ENCODE peak calls at places on chromosomes 4 and X, in seven cellular contexts. U, J, H, W, K, Z and A are unnamed samples.

GRCh38 chr4:56701644-56702043 is 20.5 kb upstream of the HOPX start:
- DNase-seq in U (no peak), J (no peak), H (no peak), W (no peak), K (no peak), Z (no peak), A (no peak)

GRCh38 chr4:83677656-83678055 is 141.7 kb downstream of the GPAT3 start:
- DNase-seq in U (no peak), J (no peak), H (no peak), W (no peak), K (no peak), Z (no peak), A (no peak)

GRCh38 chr4:1895971-1896657 is 24.9 kb downstream of the NSD2 start:
- DNase-seq in U (no peak), J (no peak), H (no peak), W (no peak), K (no peak), Z (no peak), A (no peak)

GRCh38 chrX:10001496-10001895 is 34.3 kb downstream of the CLDN34 start:
- DNase-seq in U (no peak), J (no peak), H (no peak), W (no peak), K (no peak), Z (no peak), A (no peak)

GRCh38 chr4:53696956-53697685 is 105.8 kb upstream of the LNX1 start:
- DNase-seq in U (no peak), J (no peak), H (no peak), W (no peak), K (no peak), Z (no peak), A (no peak)

GRCh38 chr4:52825311-52826090 is 36.6 kb upstream of the RASL11B start:
- DNase-seq in U (peak; percentile 56), J (no peak), H (no peak), W (no peak), K (no peak), Z (no peak), A (no peak)

GRCh38 chr4:22190855-22191254 is 242.3 kb upstream of the KCNIP4 start:
- DNase-seq in U (peak; percentile 93), J (no peak), H (peak; percentile 35), W (no peak), K (peak; percentile 67), Z (no peak), A (no peak)

GRCh38 chr4:74934822-74935326 is 2.0 kb downstream of the PARM1 start:
- DNase-seq in U (no peak), J (no peak), H (no peak), W (no peak), K (no peak), Z (no peak), A (no peak)

GRCh38 chrX:150525061-150525919 is 43.1 kb upstream of the MTM1 start:
- DNase-seq in U (no peak), J (peak; percentile 54), H (no peak), W (no peak), K (no peak), Z (no peak), A (no peak)

GRCh38 chr4:147052361-147052760 is 106.7 kb upstream of the TTC29 start:
- DNase-seq in U (peak; percentile 62), J (no peak), H (no peak), W (no peak), K (no peak), Z (no peak), A (no peak)

GRCh38 chr4:181822005-181822375 is 421.2 kb upstream of the TENM3 start:
- DNase-seq in U (no peak), J (no peak), H (peak; percentile 10), W (no peak), K (no peak), Z (no peak), A (no peak)

GRCh38 chr4:89134775-89135319 is 23.5 kb downstream of the TIGD2 start:
- DNase-seq in U (no peak), J (no peak), H (no peak), W (no peak), K (peak; percentile 95), Z (no peak), A (no peak)

GRCh38 chr4:84870398-84871163 is 95.9 kb downstream of the WDFY3 start:
- DNase-seq in U (peak; percentile 49), J (no peak), H (peak; percentile 9), W (no peak), K (peak; percentile 71), Z (no peak), A (peak; percentile 9)

GRCh38 chrX:53456254-53456653 is 22.1 kb upstream of the HSD17B10 start:
- DNase-seq in U (peak; percentile 54), J (no peak), H (no peak), W (no peak), K (peak; percentile 77), Z (no peak), A (no peak)

GRCh38 chrX:19824603-19825002 is 62.8 kb downstream of the SH3KBP1 start:
- DNase-seq in U (no peak), J (no peak), H (no peak), W (no peak), K (peak; percentile 26), Z (no peak), A (no peak)

GRCh38 chr4:141376769-141377168 is 156.1 kb downstream of the ZNF330 start:
- DNase-seq in U (no peak), J (no peak), H (no peak), W (no peak), K (no peak), Z (no peak), A (no peak)
- TF ChIP-seq CTCF in U (no peak), J (no peak), H (no peak), W (no peak), K (no peak), Z (no peak), A (no peak)

DNA sequence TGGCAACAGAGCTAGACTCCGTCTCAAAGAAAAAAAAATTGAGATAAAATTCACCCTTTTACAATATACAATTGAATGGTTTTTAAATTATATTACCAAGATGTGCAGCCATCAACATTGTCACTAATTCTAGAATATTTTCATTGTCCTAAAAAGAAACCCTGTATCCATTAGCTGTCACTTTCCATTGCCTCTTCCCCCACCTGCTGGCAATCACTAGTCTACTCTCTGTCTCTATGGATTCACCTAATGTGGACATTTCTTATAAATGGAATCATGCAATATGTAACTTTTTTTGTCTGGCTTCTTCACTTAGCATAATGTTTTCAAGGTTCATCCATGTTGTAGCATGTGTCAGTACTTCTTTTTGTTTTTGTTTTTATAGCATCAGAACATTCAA is 20.8 kb downstream of the ABHD18 start:
- DNase-seq in U (no peak), J (no peak), H (no peak), W (no peak), K (no peak), Z (no peak), A (no peak)
- TF ChIP-seq CTCF in U (peak; percentile 51), J (no peak), H (no peak), W (no peak), K (no peak), Z (no peak), A (no peak)

GRCh38 chrX:7711167-7711566 is 131.8 kb upstream of the VCX start:
- DNase-seq in U (no peak), J (no peak), H (no peak), W (no peak), K (no peak), Z (no peak), A (no peak)

GRCh38 chrX:7709845-7710244 is 133.1 kb upstream of the VCX start:
- DNase-seq in U (no peak), J (no peak), H (no peak), W (no peak), K (no peak), Z (no peak), A (no peak)

GRCh38 chrX:7706032-7706431 is 136.9 kb upstream of the VCX start:
- DNase-seq in U (peak; percentile 5), J (no peak), H (no peak), W (no peak), K (peak; percentile 15), Z (no peak), A (no peak)
- TF ChIP-seq CTCF in U (peak; percentile 47), J (no peak), H (no peak), W (no peak), K (no peak), Z (peak; percentile 59), A (no peak)

DNA sequence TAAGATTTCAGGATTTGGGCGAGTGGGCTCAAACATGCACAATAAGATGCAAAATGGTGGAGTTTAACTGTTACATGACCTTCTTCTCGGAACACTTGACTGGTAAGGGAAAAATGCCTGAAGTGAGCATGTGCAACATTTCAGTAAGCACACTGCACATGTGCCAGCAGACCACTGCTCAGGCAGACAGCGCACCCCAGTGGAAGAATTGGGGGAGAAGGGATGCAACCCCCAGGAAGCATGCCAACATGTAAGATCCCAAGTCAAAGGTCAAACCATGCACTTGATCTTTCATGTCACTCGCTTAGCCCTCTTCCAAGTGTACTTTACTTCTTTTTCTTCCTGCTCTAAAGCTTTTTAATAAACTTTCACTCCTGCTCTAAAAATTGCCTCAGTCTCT is 256.3 kb downstream of the CENPC start:
- DNase-seq in U (peak; percentile 55), J (no peak), H (peak; percentile 7), W (no peak), K (no peak), Z (peak; percentile 30), A (peak; percentile 66)
- TF ChIP-seq CTCF in U (peak; percentile 63), J (no peak), H (no peak), W (no peak), K (peak; percentile 21), Z (peak; percentile 57), A (peak; percentile 27)

GRCh38 chr4:67122029-67122428 is 423.3 kb downstream of the CENPC start:
- DNase-seq in U (peak; percentile 66), J (no peak), H (peak; percentile 12), W (no peak), K (no peak), Z (no peak), A (peak; percentile 31)
- TF ChIP-seq CTCF in U (peak; percentile 81), J (no peak), H (no peak), W (no peak), K (peak; percentile 20), Z (peak; percentile 62), A (peak; percentile 61)